ENCODE peak calls at places on chromosomes 16 and 17, in eight cellular contexts. R, C, L, F, K, B, V and X are unnamed samples.

GRCh38 chr17:83203073-83203471 is 123.7 kb downstream of the METRNL start:
- DNase-seq in R (peak; percentile 93), K (no peak), F (peak; percentile 5), B (peak; percentile 91), V (peak; percentile 43), L (peak; percentile 25), C (no peak), X (peak; percentile 21)

GRCh38 chr16:16992986-16993783 is 477.6 kb downstream of the XYLT1 start:
- DNase-seq in V (no peak), C (peak; percentile 13), R (no peak), K (no peak), L (no peak), F (peak; percentile 27), B (no peak), X (no peak)

GRCh38 chr16:24208710-24209109 is 47.4 kb upstream of the CACNG3 start:
- DNase-seq in R (no peak), L (no peak), F (no peak), K (peak; percentile 4), B (no peak), C (peak; percentile 94), V (no peak), X (no peak)

GRCh38 chr16:54493594-54493993 is 207.0 kb upstream of the IRX3 start:
- DNase-seq in K (no peak), C (no peak), L (no peak), R (no peak), B (no peak), V (no peak), F (no peak), X (no peak)

GRCh38 chr16:83013071-83013470 is 386.3 kb downstream of the CDH13 start:
- DNase-seq in C (no peak), V (no peak), F (no peak), L (no peak), K (no peak), B (no peak), R (no peak), X (no peak)

GRCh38 chr16:86020971-86021370 is 122.0 kb downstream of the IRF8 start:
- DNase-seq in R (no peak), L (no peak), V (no peak), B (no peak), C (no peak), F (no peak), K (no peak), X (no peak)

GRCh38 chr17:30318190-30318589 is 15.7 kb downstream of the TMIGD1 start:
- DNase-seq in L (no peak), V (no peak), R (no peak), K (no peak), C (no peak), B (no peak), F (no peak), X (no peak)

GRCh38 chr17:74922694-74923537 is at the start of gene USH1G:
- DNase-seq in B (no peak), L (peak; percentile 35), R (peak; percentile 8), F (no peak), V (no peak), K (no peak), C (peak; percentile 47), X (peak; percentile 52)

GRCh38 chr17:34634551-34635160 is 55.3 kb downstream of the TMEM132E start:
- DNase-seq in R (no peak), C (no peak), F (no peak), L (no peak), V (no peak), B (no peak), K (no peak), X (no peak)

GRCh38 chr16:65305588-65305987 is 183.7 kb upstream of the CDH11 start:
- DNase-seq in R (no peak), F (no peak), V (no peak), C (no peak), B (no peak), L (no peak), K (no peak), X (no peak)

GRCh38 chr17:67532326-67532871 is 155.3 kb downstream of the PITPNC1 start:
- DNase-seq in L (peak; percentile 73), C (no peak), F (no peak), K (no peak), R (no peak), B (no peak), V (no peak), X (no peak)

GRCh38 chr17:68248199-68248825 is 469 bp downstream of the AMZ2 start:
- DNase-seq in V (no peak), F (no peak), B (peak; percentile 61), L (peak; percentile 57), C (no peak), K (no peak), R (peak; percentile 73), X (no peak)

GRCh38 chr16:8998114-8998513 is 34.4 kb upstream of the USP7 start:
- DNase-seq in F (no peak), L (no peak), B (no peak), R (peak; percentile 49), C (no peak), V (no peak), K (no peak), X (no peak)

GRCh38 chr16:30527635-30528178 is 1.3 kb upstream of the ZNF768 start:
- DNase-seq in F (no peak), L (peak; percentile 22), C (no peak), K (no peak), B (no peak), R (no peak), V (no peak), X (no peak)

GRCh38 chr16:18984425-18985005 is 781 bp downstream of the TMC7 start:
- DNase-seq in B (no peak), L (no peak), K (no peak), C (no peak), R (no peak), F (no peak), V (no peak), X (no peak)

GRCh38 chr17:40251576-40251975 is 32.5 kb downstream of the WIPF2 start:
- DNase-seq in R (peak; percentile 80), B (peak; percentile 40), V (no peak), F (no peak), L (no peak), K (no peak), C (no peak), X (no peak)

GRCh38 chr17:59180626-59181025 is 25.1 kb downstream of the PRR11 start:
- DNase-seq in R (no peak), F (no peak), V (no peak), L (no peak), B (no peak), K (no peak), C (no peak), X (no peak)

GRCh38 chr17:78395186-78395585 is 16.7 kb downstream of the PGS1 start:
- DNase-seq in K (no peak), L (no peak), R (no peak), B (no peak), F (no peak), V (no peak), C (no peak), X (no peak)

GRCh38 chr17:78397681-78398101 is 19.2 kb downstream of the PGS1 start:
- DNase-seq in K (no peak), R (peak; percentile 49), V (no peak), L (no peak), B (no peak), C (no peak), F (no peak), X (no peak)

GRCh38 chr17:78399028-78399692 is 20.7 kb downstream of the PGS1 start:
- DNase-seq in R (no peak), F (no peak), K (no peak), C (no peak), L (no peak), B (no peak), V (no peak), X (no peak)

GRCh38 chr17:78398390-78398789 is 19.9 kb downstream of the PGS1 start:
- DNase-seq in V (no peak), R (no peak), F (no peak), C (no peak), B (no peak), L (no peak), K (no peak), X (no peak)

DNA sequence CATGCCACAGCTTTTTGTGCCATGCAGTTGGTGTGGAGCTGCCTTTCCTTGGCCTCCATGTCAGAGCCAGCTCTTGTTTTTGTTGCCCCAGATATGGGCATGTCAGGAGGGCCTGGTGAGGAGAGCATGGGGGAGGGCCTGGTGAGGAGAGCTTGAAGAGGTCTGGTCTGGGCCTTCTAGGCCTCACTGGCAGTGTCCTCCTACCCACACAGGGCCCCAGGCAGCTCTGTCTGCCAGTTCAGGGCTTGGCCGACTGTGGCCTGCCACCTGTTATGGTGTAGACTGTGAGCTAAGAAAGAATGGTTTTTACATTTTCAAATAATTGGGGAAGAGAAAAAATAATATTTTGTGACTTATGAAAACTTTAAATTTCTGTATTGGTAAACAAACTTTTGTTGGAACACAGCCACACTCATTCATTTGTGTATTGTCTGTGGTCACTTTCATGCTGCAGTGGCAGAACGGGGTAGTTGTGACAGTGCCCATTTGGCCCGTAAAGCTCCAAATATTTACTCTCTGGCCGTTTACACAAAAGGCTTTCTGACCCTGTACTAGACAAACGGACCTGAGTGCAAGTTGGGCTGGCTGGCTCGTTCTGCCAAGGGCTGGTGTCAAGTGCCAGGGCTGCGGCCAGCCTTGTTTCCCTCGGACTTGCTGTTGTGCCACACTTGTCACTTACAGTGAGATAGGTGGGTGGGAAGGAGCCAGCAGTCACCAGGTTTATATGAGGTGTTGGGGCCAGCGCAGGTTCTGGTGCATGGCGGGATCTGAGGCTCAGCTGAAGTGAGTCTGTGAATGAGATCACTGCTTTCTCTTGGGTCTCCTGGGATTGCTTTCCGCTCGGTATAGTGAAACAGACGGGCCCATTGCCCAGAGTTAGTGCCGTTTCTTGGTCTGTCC is 18.2 kb downstream of the PGS1 start:
- DNase-seq in C (no peak), R (no peak), K (no peak), L (peak; percentile 90), B (no peak), V (no peak), F (no peak), X (no peak)
- H3K4me1 ChIP-seq in C (no peaks in the 10 kb centered on the region), R (peaks cover 4% of the 10 kb centered on the region), K (no peaks in the 10 kb centered on the region), L (peaks cover 18% of the 10 kb centered on the region), B (peaks cover 42% of the 10 kb centered on the region), V (no peaks in the 10 kb centered on the region), F (no peaks in the 10 kb centered on the region), X (peaks cover 2% of the 10 kb centered on the region)

GRCh38 chr17:64019486-64020067 is 856 bp downstream of the ICAM2 start:
- DNase-seq in R (no peak), V (peak; percentile 54), L (no peak), K (no peak), F (peak; percentile 20), C (no peak), B (no peak), X (no peak)
- H3K4me3 ChIP-seq in R (no peak overlapping the region), V (peak overlapping the region; percentile 83), L (peak overlapping the region; percentile 0), K (no peak overlapping the region), F (peak overlapping the region; percentile 87), C (no peak overlapping the region), B (peak overlapping the region; percentile 28), X (peak overlapping the region; percentile 22)

DNA sequence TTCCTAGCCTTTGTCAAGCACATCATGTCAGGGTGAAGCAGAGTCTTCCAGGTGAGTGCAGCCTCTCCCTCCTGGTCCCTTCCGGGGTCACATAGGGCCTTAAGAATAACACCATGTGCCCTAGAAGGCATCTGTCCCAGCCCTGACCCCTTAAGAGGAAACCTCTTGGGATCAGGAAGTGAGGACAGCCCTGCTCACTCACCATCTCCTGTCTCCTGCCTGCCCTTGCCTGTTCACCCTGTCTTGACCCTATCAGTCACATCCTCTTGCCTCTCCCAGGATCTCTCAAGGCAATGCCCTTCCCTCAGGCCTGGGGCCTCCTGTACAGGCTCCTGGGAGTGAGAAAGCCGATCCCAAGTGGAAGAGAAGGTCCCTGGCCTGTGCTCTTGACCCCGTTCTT is 13.9 kb downstream of the MYL4 start:
- DNase-seq in R (no peak), K (no peak), F (no peak), C (no peak), L (no peak), B (no peak), V (no peak), X (no peak)
- H3K4me1 ChIP-seq in R (peaks cover 58% of the 10 kb centered on the region), K (peaks cover 2% of the 10 kb centered on the region), F (peaks cover 37% of the 10 kb centered on the region), C (peaks cover 9% of the 10 kb centered on the region), L (peaks cover 24% of the 10 kb centered on the region), B (peaks cover 49% of the 10 kb centered on the region), V (peaks cover 34% of the 10 kb centered on the region), X (peaks cover 2% of the 10 kb centered on the region)

GRCh38 chr16:57203451-57203850 is 17.3 kb downstream of the RSPRY1 start:
- DNase-seq in V (no peak), K (no peak), L (no peak), C (no peak), F (no peak), B (no peak), R (no peak), X (no peak)
- H3K4me3 ChIP-seq in V (no peak overlapping the region), K (no peak overlapping the region), L (no peak overlapping the region), C (no peak overlapping the region), F (no peak overlapping the region), B (no peak overlapping the region), R (no peak overlapping the region), X (no peak overlapping the region)